ENCODE peak calls at places on chromosomes 2 and 18, in eight cellular contexts. X, V, W, C, B, K, U and G are unnamed samples.

GRCh38 chr2:212994976-212995375 is 156.4 kb downstream of the IKZF2 start:
- DNase-seq in X (no peak), V (no peak), W (no peak), C (no peak), B (no peak), K (no peak), U (no peak), G (no peak)

GRCh38 chr2:148130571-148130970 is 109.7 kb downstream of the MBD5 start:
- DNase-seq in X (no peak), V (no peak), W (no peak), C (peak), B (no peak), K (no peak), U (no peak), G (no peak)

GRCh38 chr2:128548461-128548891 is 229.8 kb upstream of the HS6ST1 start:
- DNase-seq in X (no peak), V (no peak), W (no peak), C (no peak), B (no peak), K (peak), U (no peak), G (no peak)

GRCh38 chr2:191206613-191207471 is 38.4 kb upstream of the MYO1B start:
- DNase-seq in X (no peak), V (no peak), W (no peak), C (no peak), B (peak), K (no peak), U (no peak), G (no peak)

GRCh38 chr2:165827219-165827920 is 33.3 kb upstream of the GALNT3 start:
- DNase-seq in X (no peak), V (no peak), W (no peak), C (no peak), B (no peak), K (no peak), U (no peak), G (no peak)

GRCh38 chr2:222561817-222562424 is 94.0 kb downstream of the FARSB start:
- DNase-seq in X (no peak), V (peak), W (peak), C (no peak), B (peak), K (peak), U (no peak), G (no peak)

GRCh38 chr2:236179653-236180500 is 11.7 kb upstream of the GBX2 start:
- DNase-seq in X (no peak), V (no peak), W (peak), C (no peak), B (no peak), K (no peak), U (no peak), G (no peak)

GRCh38 chr2:173991857-173992588 is 26.9 kb upstream of the SP3 start:
- DNase-seq in X (no peak), V (no peak), W (no peak), C (no peak), B (no peak), K (no peak), U (peak), G (peak)

GRCh38 chr2:232568161-232568560 is 17.7 kb downstream of the EIF4E2 start:
- DNase-seq in X (no peak), V (no peak), W (no peak), C (no peak), B (no peak), K (no peak), U (no peak), G (no peak)

GRCh38 chr2:113211226-113212105 is 37.7 kb downstream of the PSD4 start:
- DNase-seq in X (no peak), V (no peak), W (no peak), C (no peak), B (no peak), K (no peak), U (peak), G (peak)

GRCh38 chr18:54968807-54969206 is 9.5 kb upstream of the CCDC68 start:
- DNase-seq in X (no peak), V (no peak), W (no peak), C (no peak), B (no peak), K (no peak), U (no peak), G (no peak)

GRCh38 chr18:9619990-9620389 is 5.6 kb upstream of the PPP4R1 start:
- DNase-seq in X (no peak), V (no peak), W (no peak), C (no peak), B (no peak), K (no peak), U (no peak), G (no peak)

GRCh38 chr2:241334813-241335212 is 19.1 kb downstream of the SEPTIN2 start:
- DNase-seq in X (no peak), V (no peak), W (no peak), C (no peak), B (no peak), K (no peak), U (no peak), G (no peak)

GRCh38 chr2:207770602-207771404 is 1.1 kb upstream of the FZD5 start:
- DNase-seq in X (no peak), V (no peak), W (peak), C (no peak), B (no peak), K (no peak), U (peak), G (no peak)

GRCh38 chr2:59458862-59459261 is 1094.6 kb downstream of the BCL11A start:
- DNase-seq in X (no peak), V (no peak), W (peak), C (no peak), B (no peak), K (peak), U (no peak), G (no peak)

GRCh38 chr18:54223568-54224241 is 764 bp downstream of the MBD2 start:
- DNase-seq in X (peak), V (peak), W (peak), C (peak), B (peak), K (peak), U (peak), G (no peak)

GRCh38 chr2:139155991-139156390 is 375.8 kb upstream of the NXPH2 start:
- DNase-seq in X (no peak), V (no peak), W (no peak), C (no peak), B (no peak), K (no peak), U (no peak), G (no peak)

GRCh38 chr18:58223717-58224424 is 179.8 kb downstream of the NEDD4L start:
- DNase-seq in X (peak), V (peak), W (no peak), C (peak), B (no peak), K (peak), U (no peak), G (no peak)

GRCh38 chr2:68693947-68694346 is 40.7 kb upstream of the ARHGAP25 start:
- DNase-seq in X (no peak), V (no peak), W (no peak), C (no peak), B (no peak), K (no peak), U (no peak), G (no peak)

GRCh38 chr18:45335644-45336043 is 279.6 kb upstream of the SLC14A2 start:
- DNase-seq in X (peak), V (no peak), W (peak), C (no peak), B (no peak), K (no peak), U (no peak), G (no peak)

GRCh38 chr2:197442865-197443264 is 8.0 kb upstream of the SF3B1 start:
- DNase-seq in X (no peak), V (no peak), W (no peak), C (no peak), B (no peak), K (no peak), U (peak), G (no peak)

GRCh38 chr2:46351388-46352141 is 54.4 kb downstream of the EPAS1 start:
- DNase-seq in X (no peak), V (no peak), W (peak), C (no peak), B (peak), K (peak), U (no peak), G (no peak)

GRCh38 chr2:177604291-177605065 is 211.9 kb downstream of the AGPS start:
- DNase-seq in X (no peak), V (no peak), W (peak), C (peak), B (no peak), K (no peak), U (peak), G (no peak)

GRCh38 chr2:166375205-166375735 is 474 bp downstream of the SCN9A start:
- DNase-seq in X (no peak), V (no peak), W (no peak), C (no peak), B (no peak), K (no peak), U (no peak), G (no peak)

GRCh38 chr2:54047076-54047475 is 68.3 kb upstream of the ACYP2 start:
- DNase-seq in X (no peak), V (no peak), W (no peak), C (no peak), B (no peak), K (no peak), U (no peak), G (no peak)

GRCh38 chr2:8144785-8145184 is 537.1 kb upstream of the ID2 start:
- DNase-seq in X (no peak), V (no peak), W (no peak), C (peak), B (no peak), K (no peak), U (no peak), G (no peak)

GRCh38 chr2:159684796-159685195 is 27.5 kb upstream of the MARCHF7 start:
- DNase-seq in X (no peak), V (no peak), W (no peak), C (peak), B (no peak), K (no peak), U (no peak), G (no peak)

GRCh38 chr2:64081046-64081445 is 61.8 kb upstream of the VPS54 start:
- DNase-seq in X (no peak), V (no peak), W (no peak), C (no peak), B (no peak), K (no peak), U (no peak), G (no peak)

GRCh38 chr18:3340015-3340681 is 78.2 kb downstream of the MYL12B start:
- DNase-seq in X (no peak), V (no peak), W (no peak), C (no peak), B (no peak), K (no peak), U (no peak), G (no peak)

GRCh38 chr2:62396880-62397279 is 109.1 kb downstream of the TMEM17 start:
- DNase-seq in X (no peak), V (no peak), W (no peak), C (no peak), B (no peak), K (no peak), U (no peak), G (no peak)

GRCh38 chr2:28981016-28981441 is at the start of gene TOGARAM2:
- DNase-seq in X (peak), V (peak), W (no peak), C (no peak), B (no peak), K (no peak), U (no peak), G (no peak)

GRCh38 chr2:197777823-197778407 is 7.2 kb downstream of the BOLL start:
- DNase-seq in X (no peak), V (no peak), W (peak), C (peak), B (no peak), K (no peak), U (no peak), G (no peak)

GRCh38 chr2:174608866-174609214 is 11.2 kb upstream of the WIPF1 start:
- DNase-seq in X (no peak), V (no peak), W (no peak), C (no peak), B (peak), K (no peak), U (no peak), G (no peak)

GRCh38 chr18:47809420-47809819 is 121.0 kb downstream of the SMAD2 start:
- DNase-seq in X (no peak), V (no peak), W (no peak), C (no peak), B (no peak), K (no peak), U (no peak), G (no peak)

GRCh38 chr2:145203931-145204330 is 684.0 kb upstream of the ZEB2 start:
- DNase-seq in X (no peak), V (no peak), W (no peak), C (no peak), B (no peak), K (no peak), U (no peak), G (no peak)
- TF ChIP-seq CTCF in X (no peak), V (no peak), W (no peak), C (no peak), B (no peak), K (no peak), U (no peak), G (no peak)

GRCh38 chr2:42881732-42882131 is 89.3 kb upstream of the HAAO start:
- DNase-seq in X (no peak), V (no peak), W (peak), C (no peak), B (no peak), K (no peak), U (no peak), G (peak)

GRCh38 chr2:42879913-42880737 is 87.7 kb upstream of the HAAO start:
- DNase-seq in X (peak), V (no peak), W (peak), C (no peak), B (no peak), K (no peak), U (no peak), G (no peak)

GRCh38 chr2:42879116-42879705 is 86.8 kb upstream of the HAAO start:
- DNase-seq in X (no peak), V (no peak), W (peak), C (no peak), B (no peak), K (no peak), U (no peak), G (no peak)

GRCh38 chr2:42882756-42883155 is 90.4 kb upstream of the HAAO start:
- DNase-seq in X (no peak), V (no peak), W (no peak), C (no peak), B (no peak), K (no peak), U (no peak), G (no peak)

GRCh38 chr2:42880738-42881525 is 88.5 kb upstream of the HAAO start:
- DNase-seq in X (peak), V (no peak), W (peak), C (no peak), B (no peak), K (no peak), U (no peak), G (peak)
- H3K27ac ChIP-seq in X (peak), V (peak), W (no peak), C (no peak), B (no peak), K (peak), U (no peak), G (peak)

GRCh38 chr2:231036131-231036530 is 1.2 kb upstream of the C2orf72 start:
- DNase-seq in X (no peak), V (no peak), W (no peak), C (no peak), B (no peak), K (no peak), U (no peak), G (no peak)

GRCh38 chr2:231036578-231037106 is 681 bp upstream of the C2orf72 start:
- DNase-seq in X (no peak), V (no peak), W (no peak), C (no peak), B (no peak), K (no peak), U (no peak), G (no peak)

GRCh38 chr2:231037731-231038482 is 584 bp downstream of the C2orf72 start:
- DNase-seq in X (no peak), V (no peak), W (peak), C (no peak), B (no peak), K (peak), U (no peak), G (no peak)

GRCh38 chr2:231038483-231039293 is 1.4 kb downstream of the C2orf72 start:
- DNase-seq in X (no peak), V (no peak), W (peak), C (no peak), B (no peak), K (no peak), U (no peak), G (no peak)

GRCh38 chr2:231037202-231037730 is at the start of gene C2orf72:
- DNase-seq in X (no peak), V (no peak), W (peak), C (no peak), B (no peak), K (no peak), U (no peak), G (no peak)
- H3K4me3 ChIP-seq in X (peak), V (peak), W (peak), C (no peak), B (no peak), K (peak), U (peak), G (peak)

GRCh38 chr2:2657121-2657962 is 326.3 kb upstream of the MYT1L start:
- DNase-seq in X (no peak), V (no peak), W (no peak), C (no peak), B (no peak), K (no peak), U (no peak), G (no peak)
- TF ChIP-seq CTCF in X (no peak), V (no peak), W (no peak), C (no peak), B (no peak), K (no peak), U (no peak), G (no peak)

GRCh38 chr2:231557571-231558217 is 27.4 kb upstream of the NMUR1 start:
- DNase-seq in X (peak), V (peak), W (peak), C (peak), B (peak), K (peak), U (peak), G (no peak)
- H3K27ac ChIP-seq in X (no peak), V (no peak), W (no peak), C (no peak), B (no peak), K (peak), U (no peak), G (peak)